ENCODE peak calls at places on chromosomes 12 and 14, in five cellular contexts. One of them, this sample, is unnamed.

GRCh38 chr14:29650554-29651269 is 276.9 kb downstream of the PRKD1 start:
- DNase-seq in IMR-90: no peak
- DNase-seq in HFFc6: no peak
- DNase-seq in germinal center: no peak
- DNase-seq in NCI-H748 treated with DMSO at 0.1 percent for 48 hours: no peak
- DNase-seq in this sample: no peak

GRCh38 chr14:51873221-51873893 is 12.9 kb downstream of the GNG2 start:
- DNase-seq in HFFc6: peak; percentile 95
- DNase-seq in germinal center: peak; percentile 15
- DNase-seq in NCI-H748 treated with DMSO at 0.1 percent for 48 hours: peak; percentile 97
- DNase-seq in IMR-90: peak; percentile 98
- DNase-seq in this sample: peak; percentile 84

GRCh38 chr14:67583711-67584644 is 16.1 kb downstream of the PIGH start:
- DNase-seq in HFFc6: peak; percentile 43
- DNase-seq in IMR-90: peak; percentile 52
- DNase-seq in germinal center: peak; percentile 55
- DNase-seq in NCI-H748 treated with DMSO at 0.1 percent for 48 hours: peak; percentile 32
- DNase-seq in this sample: peak; percentile 76

GRCh38 chr12:6307521-6307920 is 3.0 kb upstream of the PLEKHG6 start:
- DNase-seq in germinal center: no peak
- DNase-seq in NCI-H748 treated with DMSO at 0.1 percent for 48 hours: no peak
- DNase-seq in HFFc6: no peak
- DNase-seq in IMR-90: no peak
- DNase-seq in this sample: no peak

GRCh38 chr14:22268875-22269274 is 320.1 kb downstream of the DAD1 start:
- DNase-seq in IMR-90: peak; percentile 47
- DNase-seq in NCI-H748 treated with DMSO at 0.1 percent for 48 hours: no peak
- DNase-seq in HFFc6: peak; percentile 6
- DNase-seq in germinal center: no peak
- DNase-seq in this sample: no peak

GRCh38 chr12:132377147-132377546 is 47.8 kb upstream of the GALNT9 start:
- DNase-seq in IMR-90: no peak
- DNase-seq in NCI-H748 treated with DMSO at 0.1 percent for 48 hours: no peak
- DNase-seq in HFFc6: no peak
- DNase-seq in germinal center: no peak
- DNase-seq in this sample: no peak

GRCh38 chr12:125134576-125134975 is 69.3 kb downstream of the AACS start:
- DNase-seq in HFFc6: no peak
- DNase-seq in germinal center: no peak
- DNase-seq in NCI-H748 treated with DMSO at 0.1 percent for 48 hours: no peak
- DNase-seq in IMR-90: no peak
- DNase-seq in this sample: no peak

GRCh38 chr12:28099862-28100261 is 90.4 kb upstream of the CCDC91 start:
- DNase-seq in IMR-90: no peak
- DNase-seq in HFFc6: no peak
- DNase-seq in NCI-H748 treated with DMSO at 0.1 percent for 48 hours: no peak
- DNase-seq in germinal center: no peak
- DNase-seq in this sample: no peak

GRCh38 chr14:62097824-62098223 is 335.6 kb downstream of the SNAPC1 start:
- DNase-seq in germinal center: no peak
- DNase-seq in NCI-H748 treated with DMSO at 0.1 percent for 48 hours: no peak
- DNase-seq in IMR-90: no peak
- DNase-seq in HFFc6: no peak
- DNase-seq in this sample: no peak

GRCh38 chr12:7241404-7242005 is 52.0 kb downstream of the PEX5 start:
- DNase-seq in HFFc6: peak; percentile 71
- DNase-seq in NCI-H748 treated with DMSO at 0.1 percent for 48 hours: no peak
- DNase-seq in germinal center: no peak
- DNase-seq in IMR-90: peak; percentile 57
- DNase-seq in this sample: peak; percentile 58

GRCh38 chr12:27672654-27673053 is 23.6 kb upstream of the REP15 start:
- DNase-seq in IMR-90: no peak
- DNase-seq in germinal center: no peak
- DNase-seq in NCI-H748 treated with DMSO at 0.1 percent for 48 hours: no peak
- DNase-seq in HFFc6: no peak
- DNase-seq in this sample: no peak

GRCh38 chr12:69024413-69024812 is 91.4 kb upstream of the CPM start:
- DNase-seq in HFFc6: peak; percentile 19
- DNase-seq in IMR-90: no peak
- DNase-seq in germinal center: no peak
- DNase-seq in NCI-H748 treated with DMSO at 0.1 percent for 48 hours: peak; percentile 10
- DNase-seq in this sample: no peak

GRCh38 chr12:62933220-62933870 is 1.6 kb downstream of the PPM1H start:
- DNase-seq in HFFc6: no peak
- DNase-seq in germinal center: peak; percentile 5
- DNase-seq in NCI-H748 treated with DMSO at 0.1 percent for 48 hours: peak; percentile 57
- DNase-seq in IMR-90: no peak
- DNase-seq in this sample: no peak

GRCh38 chr14:96843137-96843536 is 46.0 kb downstream of the VRK1 start:
- DNase-seq in germinal center: no peak
- DNase-seq in NCI-H748 treated with DMSO at 0.1 percent for 48 hours: no peak
- DNase-seq in IMR-90: no peak
- DNase-seq in HFFc6: no peak
- DNase-seq in this sample: no peak

GRCh38 chr12:121159467-121160307 is 27.0 kb downstream of the P2RX7 start:
- DNase-seq in NCI-H748 treated with DMSO at 0.1 percent for 48 hours: no peak
- DNase-seq in germinal center: no peak
- DNase-seq in HFFc6: no peak
- DNase-seq in IMR-90: no peak
- DNase-seq in this sample: no peak

GRCh38 chr12:47821346-47821706 is 1.6 kb upstream of the HDAC7 start:
- DNase-seq in NCI-H748 treated with DMSO at 0.1 percent for 48 hours: no peak
- DNase-seq in IMR-90: no peak
- DNase-seq in HFFc6: peak; percentile 30
- DNase-seq in germinal center: no peak
- DNase-seq in this sample: no peak

GRCh38 chr14:53458368-53458814 is 305.3 kb upstream of the DDHD1 start:
- DNase-seq in germinal center: no peak
- DNase-seq in HFFc6: peak; percentile 61
- DNase-seq in NCI-H748 treated with DMSO at 0.1 percent for 48 hours: no peak
- DNase-seq in IMR-90: peak; percentile 77
- DNase-seq in this sample: peak; percentile 72

GRCh38 chr14:72771561-72771960 is 122.3 kb downstream of the DPF3 start:
- DNase-seq in IMR-90: no peak
- DNase-seq in HFFc6: no peak
- DNase-seq in NCI-H748 treated with DMSO at 0.1 percent for 48 hours: no peak
- DNase-seq in germinal center: no peak
- DNase-seq in this sample: no peak

GRCh38 chr14:83347874-83348273 is 1814.2 kb upstream of the SEL1L start:
- DNase-seq in germinal center: no peak
- DNase-seq in IMR-90: peak; percentile 31
- DNase-seq in HFFc6: no peak
- DNase-seq in NCI-H748 treated with DMSO at 0.1 percent for 48 hours: no peak
- DNase-seq in this sample: no peak

GRCh38 chr12:114799574-114800487 is 115.9 kb upstream of the TBX3 start:
- DNase-seq in NCI-H748 treated with DMSO at 0.1 percent for 48 hours: no peak
- DNase-seq in IMR-90: peak; percentile 41
- DNase-seq in HFFc6: peak; percentile 26
- DNase-seq in germinal center: no peak
- DNase-seq in this sample: peak; percentile 48

GRCh38 chr14:104723651-104724406 is at the start of gene ADSS1:
- DNase-seq in IMR-90: no peak
- DNase-seq in HFFc6: no peak
- DNase-seq in NCI-H748 treated with DMSO at 0.1 percent for 48 hours: peak; percentile 49
- DNase-seq in germinal center: peak; percentile 86
- DNase-seq in this sample: peak; percentile 87

GRCh38 chr14:93648440-93649168 is 139.7 kb downstream of the PRIMA1 start:
- DNase-seq in HFFc6: no peak
- DNase-seq in IMR-90: no peak
- DNase-seq in germinal center: no peak
- DNase-seq in NCI-H748 treated with DMSO at 0.1 percent for 48 hours: peak; percentile 32
- DNase-seq in this sample: no peak

GRCh38 chr12:108773798-108774788 is 42.8 kb upstream of the CORO1C start:
- DNase-seq in NCI-H748 treated with DMSO at 0.1 percent for 48 hours: no peak
- DNase-seq in germinal center: no peak
- DNase-seq in IMR-90: peak; percentile 68
- DNase-seq in HFFc6: peak; percentile 80
- DNase-seq in this sample: peak; percentile 91

GRCh38 chr12:101047652-101048051 is 162.4 kb downstream of the SLC5A8 start:
- DNase-seq in HFFc6: no peak
- DNase-seq in germinal center: no peak
- DNase-seq in NCI-H748 treated with DMSO at 0.1 percent for 48 hours: no peak
- DNase-seq in IMR-90: no peak
- DNase-seq in this sample: no peak

GRCh38 chr12:92469837-92470236 is 233.0 kb upstream of the PLEKHG7 start:
- DNase-seq in HFFc6: no peak
- DNase-seq in germinal center: no peak
- DNase-seq in IMR-90: peak; percentile 46
- DNase-seq in NCI-H748 treated with DMSO at 0.1 percent for 48 hours: no peak
- DNase-seq in this sample: no peak

GRCh38 chr12:53700567-53700966 is 24.7 kb upstream of the ATP5MC2 start:
- DNase-seq in IMR-90: no peak
- DNase-seq in HFFc6: no peak
- DNase-seq in NCI-H748 treated with DMSO at 0.1 percent for 48 hours: no peak
- DNase-seq in germinal center: no peak
- DNase-seq in this sample: no peak

GRCh38 chr12:3271639-3272038 is 194.5 kb downstream of the TSPAN9 start:
- DNase-seq in germinal center: no peak
- DNase-seq in IMR-90: no peak
- DNase-seq in NCI-H748 treated with DMSO at 0.1 percent for 48 hours: no peak
- DNase-seq in HFFc6: no peak
- DNase-seq in this sample: no peak

GRCh38 chr14:70658899-70659298 is 17.2 kb downstream of the TTC9 start:
- DNase-seq in IMR-90: no peak
- DNase-seq in HFFc6: no peak
- DNase-seq in germinal center: peak; percentile 22
- DNase-seq in NCI-H748 treated with DMSO at 0.1 percent for 48 hours: no peak
- DNase-seq in this sample: no peak

GRCh38 chr12:124904306-124905098 is 9.9 kb downstream of the UBC start:
- DNase-seq in HFFc6: peak; percentile 95
- DNase-seq in NCI-H748 treated with DMSO at 0.1 percent for 48 hours: no peak
- DNase-seq in germinal center: no peak
- DNase-seq in IMR-90: peak; percentile 94
- DNase-seq in this sample: peak; percentile 96